ENCODE peak calls at places on chromosome X, in four cellular contexts. Q is HCT116, Z is PC-3, H is fibroblast of lung. A is an unnamed sample.

GRCh38 chrX:110145854-110146253 is 142.9 kb downstream of the TMEM164 start:
- DNase-seq in Z (peak; percentile 44), H (peak; percentile 14), Q (no peak), A (no peak)

GRCh38 chrX:15815779-15816452 is 25.6 kb downstream of the ZRSR2 start:
- DNase-seq in Z (peak; percentile 50), H (no peak), Q (peak; percentile 3), A (no peak)

GRCh38 chrX:41092776-41093175 is 7.5 kb downstream of the USP9X start:
- DNase-seq in Q (no peak), H (no peak), Z (no peak), A (no peak)

GRCh38 chrX:9847071-9847470 is 60.8 kb downstream of the SHROOM2 start:
- DNase-seq in H (peak; percentile 80), Z (peak; percentile 90), Q (no peak), A (peak; percentile 76)

GRCh38 chrX:19677121-19677520 is 161.8 kb upstream of the MAP3K15 start:
- DNase-seq in H (no peak), Q (no peak), Z (peak; percentile 56), A (no peak)

GRCh38 chrX:64204701-64205440 is 637 bp downstream of the AMER1 start:
- DNase-seq in Q (no peak), H (peak; percentile 34), Z (peak; percentile 25), A (peak; percentile 17)

GRCh38 chrX:9942086-9942485 is 25.1 kb upstream of the CLDN34 start:
- DNase-seq in Q (no peak), H (no peak), Z (no peak), A (no peak)

GRCh38 chrX:143633530-143634372 is 2.1 kb downstream of the SLITRK4 start:
- DNase-seq in H (no peak), Q (no peak), Z (peak; percentile 17), A (no peak)

GRCh38 chrX:39857780-39858179 is 240.0 kb downstream of the BCOR start:
- DNase-seq in Z (peak; percentile 20), Q (no peak), H (no peak), A (no peak)

GRCh38 chrX:2715066-2715600 is 24.0 kb downstream of the CD99 start:
- DNase-seq in H (no peak), Q (no peak), Z (no peak), A (no peak)

DNA sequence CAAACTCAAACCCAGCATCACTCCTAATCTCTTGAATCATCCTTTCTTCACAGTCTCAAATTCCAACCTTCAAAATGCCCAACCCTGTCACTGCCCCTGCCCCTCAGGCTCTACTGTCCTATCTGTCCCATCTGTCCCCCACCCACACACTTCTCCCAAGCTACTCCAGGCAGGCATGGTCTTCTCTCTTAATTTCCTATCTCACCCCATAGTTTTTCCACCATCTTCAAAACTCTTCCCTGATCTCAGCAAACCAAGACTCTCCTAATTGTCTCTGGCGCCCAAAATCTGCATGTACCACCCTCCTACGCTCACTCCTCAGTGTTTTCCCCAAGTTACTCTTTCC is 644 bp downstream of the LAMP2 start:
- DNase-seq in Q (no peak), Z (no peak), H (no peak), A (no peak)
- H2AFZ ChIP-seq in Q (no peak overlapping the region), Z (peak overlapping the region; percentile 68), H (no peak overlapping the region), A (peak overlapping the region; percentile 23)

DNA sequence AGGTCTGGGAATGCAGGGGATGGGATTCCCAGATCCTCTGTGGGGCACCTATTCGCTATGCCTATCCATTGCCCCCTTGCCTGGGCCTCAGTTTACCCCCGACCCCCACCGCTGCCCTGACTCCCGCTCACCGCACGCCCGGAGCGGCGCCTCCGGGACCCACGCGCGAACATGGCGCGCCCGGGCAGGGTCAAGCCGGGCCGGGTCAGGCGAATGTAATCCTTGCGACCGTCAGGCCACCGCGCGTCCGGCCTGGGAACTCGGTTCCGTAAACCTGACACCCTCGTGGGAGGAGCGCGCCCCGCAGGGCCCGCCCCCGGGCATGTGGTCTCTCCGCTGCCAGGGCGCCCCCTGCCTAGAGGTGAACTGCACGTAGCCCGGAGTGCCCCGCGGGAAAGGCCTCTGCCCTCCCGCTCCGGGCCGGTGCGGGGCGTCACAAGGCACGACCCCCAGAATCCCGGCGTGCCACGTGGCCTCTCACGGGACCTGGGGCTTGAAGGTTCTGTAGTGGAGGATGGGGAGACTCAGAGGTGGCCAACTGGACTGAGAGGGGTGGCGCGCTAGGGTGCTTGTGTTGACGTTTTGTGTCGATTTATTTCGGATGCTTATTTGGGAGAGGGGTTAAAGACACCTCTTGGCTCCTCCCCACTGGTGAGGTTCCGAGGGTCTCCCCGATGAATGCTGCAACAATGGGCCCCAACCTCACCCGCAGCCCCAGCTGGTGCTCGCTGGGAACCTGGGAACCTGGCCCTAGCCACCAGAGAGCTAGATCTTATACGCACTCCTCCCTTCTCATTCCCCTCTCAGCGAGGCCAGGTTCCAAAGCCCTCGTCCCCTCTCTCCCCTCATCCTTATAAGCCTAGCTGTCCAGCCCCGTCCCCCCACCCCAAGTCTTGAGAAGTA is at the start of gene PRICKLE3:
- DNase-seq in H (peak; percentile 38), Q (no peak), Z (peak; percentile 79), A (no peak)
- TF ChIP-seq CTCF in H (peak; percentile 26), Q (peak; percentile 41), Z (peak; percentile 62), A (no peak)

GRCh38 chrX:100864967-100865366 is 9.2 kb downstream of the NOX1 start:
- DNase-seq in Q (no peak), H (peak; percentile 48), Z (peak; percentile 27), A (peak; percentile 52)
- H2AFZ ChIP-seq in Q (no peak overlapping the region), H (no peak overlapping the region), Z (no peak overlapping the region), A (no peak overlapping the region)

DNA sequence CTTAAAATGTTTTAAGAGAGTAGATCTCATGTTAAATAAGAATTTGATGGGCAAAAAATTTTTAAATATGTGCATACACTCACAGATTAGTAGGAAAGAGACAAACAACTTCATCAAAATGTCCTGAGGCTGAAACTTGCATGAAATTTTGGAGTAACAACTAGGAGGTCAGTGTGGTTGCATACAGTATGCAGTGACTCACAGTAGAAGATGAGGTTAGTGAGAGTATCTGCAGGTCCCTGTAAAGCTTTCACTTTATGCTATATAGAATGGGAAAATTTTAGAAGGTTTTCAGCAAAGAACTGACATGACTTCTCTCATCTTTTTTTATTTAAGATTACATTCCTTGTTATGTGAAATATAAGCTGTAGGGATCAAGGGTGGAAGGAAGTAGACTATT is 453.1 kb upstream of the KLHL4 start:
- DNase-seq in Z (no peak), Q (no peak), H (peak; percentile 52), A (peak; percentile 37)
- TF ChIP-seq CTCF in Z (no peak), Q (no peak), H (no peak), A (no peak)

DNA sequence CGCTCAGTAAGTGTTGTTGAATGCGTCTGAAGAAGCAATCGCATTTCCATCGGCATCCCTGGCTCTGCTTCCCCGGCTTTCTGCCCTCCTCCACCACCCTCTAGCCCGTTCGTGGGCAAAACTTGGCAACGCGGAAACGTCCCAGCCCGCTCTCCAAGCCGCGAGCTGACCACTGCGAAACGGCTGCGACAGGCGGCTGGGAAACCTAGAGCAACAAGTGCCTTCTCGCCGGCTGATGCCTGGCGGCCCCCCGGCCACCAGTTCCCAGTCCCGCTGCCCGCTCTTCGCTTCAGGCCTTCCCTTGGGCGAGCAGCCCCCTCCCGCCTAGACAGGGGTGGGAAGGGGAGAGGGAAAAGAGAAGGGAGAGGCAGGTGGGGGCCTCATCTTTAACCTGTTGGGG is 837 bp downstream of the CITED1 start:
- DNase-seq in Z (no peak), H (no peak), Q (no peak), A (no peak)
- H2AFZ ChIP-seq in Z (no peak overlapping the region), H (no peak overlapping the region), Q (no peak overlapping the region), A (no peak overlapping the region)

GRCh38 chrX:140817943-140818342 is 108.4 kb downstream of the LINC00632 start:
- DNase-seq in Z (peak; percentile 70), Q (no peak), H (peak; percentile 35), A (peak; percentile 30)
- TF ChIP-seq CTCF in Z (peak; percentile 67), Q (peak; percentile 21), H (peak; percentile 62), A (peak; percentile 46)

GRCh38 chrX:36897690-36898089 is 110.5 kb upstream of the FAM47C start:
- DNase-seq in Z (no peak), Q (no peak), H (no peak), A (no peak)
- H2AFZ ChIP-seq in Z (no peak overlapping the region), Q (no peak overlapping the region), H (no peak overlapping the region), A (no peak overlapping the region)